ENCODE peak calls at places on chromosomes 11 and 22, in six cellular contexts. C, F, E, Z, Q and T are unnamed samples.

GRCh38 chr11:102709211-102709980 is 3.8 kb upstream of the MMP27 start:
- DNase-seq in F (no peak), Q (no peak), E (peak; percentile 13), C (no peak), Z (no peak), T (no peak)

GRCh38 chr11:134050541-134051383 is 18.1 kb upstream of the JAM3 start:
- DNase-seq in E (peak; percentile 45), Q (peak; percentile 68), F (peak; percentile 57), C (peak; percentile 88), Z (peak; percentile 51), T (peak; percentile 86)

GRCh38 chr11:113464416-113464815 is 10.8 kb downstream of the DRD2 start:
- DNase-seq in C (no peak), F (no peak), Q (no peak), E (no peak), Z (no peak), T (no peak)

GRCh38 chr11:44823920-44824704 is 97.3 kb downstream of the TSPAN18 start:
- DNase-seq in Q (no peak), Z (no peak), E (no peak), F (no peak), C (no peak), T (no peak)

GRCh38 chr22:18090286-18090685 is 12.5 kb downstream of the PEX26 start:
- DNase-seq in C (no peak), Z (no peak), F (no peak), E (no peak), Q (no peak), T (no peak)

GRCh38 chr11:116793476-116794096 is 1.9 kb upstream of the APOA5 start:
- DNase-seq in Q (no peak), E (no peak), C (no peak), F (no peak), Z (peak; percentile 16), T (no peak)

GRCh38 chr11:17298302-17298701 is 21.8 kb downstream of the NUCB2 start:
- DNase-seq in F (no peak), Q (no peak), C (no peak), E (no peak), Z (no peak), T (no peak)

GRCh38 chr22:44335903-44336803 is 23.4 kb upstream of the SHISAL1 start:
- DNase-seq in F (no peak), E (no peak), Q (no peak), C (no peak), Z (no peak), T (no peak)

GRCh38 chr11:94623120-94623735 is 56.1 kb downstream of the PIWIL4 start:
- DNase-seq in E (peak; percentile 53), C (peak; percentile 88), Q (peak; percentile 80), F (peak; percentile 28), Z (peak; percentile 73), T (peak; percentile 62)

GRCh38 chr11:62193954-62194353 is 3.9 kb downstream of the SCGB1D1 start:
- DNase-seq in F (no peak), Z (no peak), Q (no peak), C (no peak), E (no peak), T (no peak)

GRCh38 chr11:35927730-35928129 is 16.1 kb upstream of the LDLRAD3 start:
- DNase-seq in Q (no peak), C (no peak), Z (no peak), F (peak; percentile 36), E (no peak), T (no peak)

GRCh38 chr22:31615481-31615840 is 46.6 kb downstream of the PISD start:
- DNase-seq in C (no peak), Z (no peak), F (no peak), Q (no peak), E (no peak), T (no peak)

GRCh38 chr11:103636232-103636631 is 400.2 kb upstream of the DDI1 start:
- DNase-seq in Q (no peak), C (no peak), E (no peak), Z (no peak), F (no peak), T (no peak)

GRCh38 chr11:802018-802617 is 2.9 kb downstream of the PIDD1 start:
- DNase-seq in E (no peak), F (no peak), Z (no peak), Q (no peak), C (no peak), T (no peak)

GRCh38 chr11:63849691-63850090 is 10.8 kb downstream of the MARK2 start:
- DNase-seq in E (no peak), F (no peak), Q (peak; percentile 60), Z (no peak), C (no peak), T (no peak)

GRCh38 chr22:39611360-39611759 is 40.8 kb downstream of the CACNA1I start:
- DNase-seq in F (no peak), C (no peak), E (no peak), Q (no peak), Z (no peak), T (no peak)

GRCh38 chr11:35158371-35159081 is 19.6 kb downstream of the CD44 start:
- DNase-seq in E (no peak), Z (no peak), C (no peak), F (no peak), Q (peak; percentile 18), T (peak; percentile 51)

GRCh38 chr11:59185412-59185811 is 13.5 kb downstream of the DTX4 start:
- DNase-seq in F (no peak), C (no peak), E (no peak), Z (no peak), Q (no peak), T (no peak)

GRCh38 chr11:74570266-74571061 is 21.9 kb upstream of the POLD3 start:
- DNase-seq in Z (peak; percentile 49), Q (peak; percentile 46), F (no peak), C (peak; percentile 62), E (no peak), T (peak; percentile 2)

GRCh38 chr22:49929553-49929979 is 11.1 kb downstream of the CRELD2 start:
- DNase-seq in C (no peak), F (no peak), E (no peak), Q (no peak), Z (peak; percentile 45), T (peak; percentile 37)

GRCh38 chr22:19818264-19819208 is 36.1 kb downstream of the GNB1L start:
- DNase-seq in F (no peak), C (no peak), Q (no peak), E (no peak), Z (no peak), T (no peak)

GRCh38 chr11:122796128-122796717 is 42.1 kb upstream of the CRTAM start:
- DNase-seq in Z (peak; percentile 28), F (peak; percentile 40), Q (no peak), E (no peak), C (peak; percentile 39), T (no peak)

GRCh38 chr11:28834877-28835276 is 726.7 kb downstream of the METTL15 start:
- DNase-seq in Z (peak; percentile 70), C (no peak), F (no peak), Q (no peak), E (peak; percentile 76), T (no peak)

GRCh38 chr11:131666617-131667016 is 296.2 kb downstream of the NTM start:
- DNase-seq in E (peak; percentile 38), C (no peak), Z (no peak), F (no peak), Q (no peak), T (no peak)

GRCh38 chr11:119625206-119625988 is 103.6 kb downstream of the NECTIN1 start:
- DNase-seq in F (no peak), Z (no peak), E (no peak), C (no peak), Q (no peak), T (no peak)

GRCh38 chr11:8081591-8082021 is 595 bp downstream of the TUB start:
- DNase-seq in C (no peak), F (no peak), Q (no peak), Z (no peak), E (no peak), T (no peak)

GRCh38 chr11:100756556-100756955 is 69.5 kb downstream of the ARHGAP42 start:
- DNase-seq in Z (no peak), C (no peak), E (no peak), Q (no peak), F (no peak), T (no peak)

GRCh38 chr22:24555160-24555495 is 190 bp upstream of the GUCD1 start:
- DNase-seq in E (peak; percentile 97), Z (peak; percentile 96), Q (peak; percentile 99), C (peak; percentile 98), F (peak; percentile 100), T (peak; percentile 99)